ENCODE peak calls at places on chromosomes 3 and 15, in five cellular contexts. G, A, I, O and S are unnamed samples.

GRCh38 chr15:87967951-87968350 is 288.6 kb downstream of the NTRK3 start:
- DNase-seq in I (no peak), A (no peak), G (no peak), O (no peak), S (no peak)

GRCh38 chr3:62562017-62562416 is 188.7 kb upstream of the FEZF2 start:
- DNase-seq in O (no peak), A (no peak), I (no peak), G (no peak), S (peak; percentile 84)

GRCh38 chr3:124607163-124607562 is 123.1 kb upstream of the UMPS start:
- DNase-seq in I (no peak), O (no peak), A (no peak), G (no peak), S (peak; percentile 79)

GRCh38 chr15:42605281-42605744 is 29.9 kb downstream of the STARD9 start:
- DNase-seq in A (peak; percentile 16), I (no peak), O (no peak), G (no peak), S (peak; percentile 46)

GRCh38 chr3:143597774-143598652 is 250.3 kb downstream of the SLC9A9 start:
- DNase-seq in I (no peak), G (no peak), A (no peak), O (no peak), S (no peak)

GRCh38 chr15:38620108-38620507 is 55.5 kb upstream of the RASGRP1 start:
- DNase-seq in G (no peak), A (no peak), I (no peak), O (no peak), S (no peak)

GRCh38 chr3:149277338-149277813 is 55.7 kb upstream of the CP start:
- DNase-seq in G (no peak), I (no peak), O (peak; percentile 38), A (no peak), S (peak; percentile 64)

GRCh38 chr15:60917469-60918130 is 311.5 kb downstream of the RORA start:
- DNase-seq in G (no peak), O (peak; percentile 24), I (no peak), A (no peak), S (peak; percentile 51)

GRCh38 chr3:32257042-32257441 is 18.6 kb downstream of the CMTM8 start:
- DNase-seq in G (no peak), O (no peak), A (no peak), I (no peak), S (no peak)

GRCh38 chr3:108780235-108780634 is 23.0 kb upstream of the RETNLB start:
- DNase-seq in O (no peak), I (no peak), G (no peak), A (no peak), S (no peak)

GRCh38 chr3:100047455-100048141 is 66.7 kb downstream of the FILIP1L start:
- DNase-seq in I (peak; percentile 32), G (peak; percentile 9), O (peak; percentile 54), A (no peak), S (peak; percentile 86)

GRCh38 chr3:2589336-2589969 is 490.8 kb downstream of the CNTN4 start:
- DNase-seq in A (no peak), I (no peak), G (no peak), O (no peak), S (no peak)

GRCh38 chr3:110420158-110420641 is 651.4 kb upstream of the NECTIN3 start:
- DNase-seq in I (peak; percentile 64), A (no peak), G (no peak), O (no peak), S (peak; percentile 79)

GRCh38 chr3:27714692-27715453 is 7.2 kb downstream of the EOMES start:
- DNase-seq in I (no peak), A (no peak), O (peak; percentile 68), G (peak; percentile 88), S (peak; percentile 46)

GRCh38 chr3:73766599-73767378 is 142.0 kb upstream of the PDZRN3 start:
- DNase-seq in O (peak; percentile 38), I (no peak), A (peak; percentile 34), G (peak; percentile 25), S (peak; percentile 84)

GRCh38 chr3:73448761-73449290 is 175.9 kb downstream of the PDZRN3 start:
- DNase-seq in G (no peak), A (no peak), O (no peak), I (no peak), S (peak; percentile 20)

GRCh38 chr3:1611824-1612223 is 486.8 kb upstream of the CNTN4 start:
- DNase-seq in A (no peak), I (no peak), G (no peak), O (no peak), S (no peak)

GRCh38 chr3:129445472-129445871 is 5.4 kb downstream of the IFT122 start:
- DNase-seq in G (no peak), I (no peak), A (no peak), O (no peak), S (no peak)

GRCh38 chr15:99954361-99955180 is 221.3 kb upstream of the LYSMD4 start:
- DNase-seq in I (no peak), O (no peak), A (no peak), G (no peak), S (no peak)

GRCh38 chr3:45795509-45795881 is 841 bp downstream of the SLC6A20 start:
- DNase-seq in G (peak; percentile 49), I (no peak), O (no peak), A (no peak), S (peak; percentile 27)

GRCh38 chr3:161149529-161149928 is 44.4 kb upstream of the B3GALNT1 start:
- DNase-seq in I (no peak), G (no peak), O (no peak), A (peak; percentile 12), S (no peak)

GRCh38 chr15:69908060-69908459 is 189.7 kb downstream of the TLE3 start:
- DNase-seq in A (no peak), G (no peak), O (no peak), I (no peak), S (no peak)
- TF ChIP-seq EZH2phosphoT487 in A (no peak), G (no peak), O (no peak), I (no peak), S (no peak)

GRCh38 chr3:192818126-192818525 is 90.8 kb upstream of the FGF12 start:
- DNase-seq in I (no peak), A (no peak), G (no peak), O (no peak), S (peak; percentile 25)

GRCh38 chr3:192819001-192819569 is 91.7 kb upstream of the FGF12 start:
- DNase-seq in I (peak; percentile 59), A (no peak), O (peak; percentile 68), G (no peak), S (peak; percentile 88)

GRCh38 chr3:192817053-192817452 is 89.7 kb upstream of the FGF12 start:
- DNase-seq in I (no peak), O (no peak), A (no peak), G (no peak), S (peak; percentile 90)

GRCh38 chr3:192817506-192817905 is 90.2 kb upstream of the FGF12 start:
- DNase-seq in A (no peak), G (no peak), O (no peak), I (no peak), S (no peak)

DNA sequence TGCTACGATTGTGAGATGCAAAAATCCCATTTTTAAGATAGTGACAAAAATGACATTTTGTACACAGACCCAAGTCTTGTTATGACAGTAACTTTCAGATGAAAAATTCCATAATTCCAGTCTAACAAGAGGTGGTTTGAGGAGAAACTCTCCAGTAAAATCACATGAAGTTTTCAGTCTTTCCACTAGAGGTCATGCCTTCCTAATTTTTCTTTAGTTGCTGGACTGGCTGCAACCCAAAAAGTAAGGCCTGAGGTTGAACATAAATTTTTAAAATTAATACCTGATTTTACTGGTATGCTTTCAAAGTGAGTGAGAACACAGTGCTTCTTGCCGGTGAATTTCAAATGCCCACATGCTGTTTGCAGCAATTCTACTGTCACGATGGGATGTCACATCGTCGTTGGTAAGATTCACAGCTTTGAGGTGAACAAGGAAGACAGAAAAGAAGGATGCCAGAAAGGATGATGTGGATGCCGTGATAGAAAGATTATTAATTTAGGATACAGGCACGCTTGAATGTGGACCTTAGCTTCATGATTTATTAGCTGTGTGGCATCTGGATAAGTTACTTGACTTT is 89.0 kb upstream of the FGF12 start:
- DNase-seq in A (peak; percentile 41), O (peak; percentile 73), I (peak; percentile 33), G (peak; percentile 55), S (peak; percentile 77)
- H3K4me1 ChIP-seq in A (peaks cover 2% of the 10 kb centered on the region), O (peaks cover 35% of the 10 kb centered on the region), I (peaks cover 22% of the 10 kb centered on the region), G (peaks cover 7% of the 10 kb centered on the region), S (peaks cover 37% of the 10 kb centered on the region)

DNA sequence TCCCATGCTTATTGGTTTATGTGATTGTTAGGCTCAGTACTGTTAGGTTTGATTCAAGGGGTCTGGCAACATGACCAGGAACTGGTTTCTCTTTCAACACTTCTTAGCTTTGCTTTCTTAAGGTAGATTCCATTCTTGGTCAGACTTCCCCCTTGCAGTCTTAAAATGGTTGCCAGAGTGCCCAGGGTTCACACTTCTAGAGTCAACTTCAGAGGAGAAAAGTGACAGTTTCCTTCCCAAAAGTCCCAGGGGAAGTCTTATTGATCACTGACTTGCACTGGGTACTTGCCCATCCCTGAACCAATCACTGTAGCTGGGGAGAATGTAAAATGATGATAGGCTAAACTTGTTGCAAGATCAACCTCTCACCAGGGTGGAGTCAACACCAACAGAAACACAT is 14.1 kb downstream of the MGLL start:
- DNase-seq in G (no peak), A (no peak), O (no peak), I (no peak), S (no peak)
- H3K27ac ChIP-seq in G (no peak overlapping the region), A (no peak overlapping the region), O (no peak overlapping the region), I (no peak overlapping the region), S (no peak overlapping the region)

GRCh38 chr3:16482770-16483531 is 30.5 kb downstream of the RFTN1 start:
- DNase-seq in A (no peak), G (no peak), I (no peak), O (peak; percentile 40), S (no peak)
- TF ChIP-seq EZH2phosphoT487 in A (no peak), G (no peak), I (no peak), O (no peak), S (no peak)

DNA sequence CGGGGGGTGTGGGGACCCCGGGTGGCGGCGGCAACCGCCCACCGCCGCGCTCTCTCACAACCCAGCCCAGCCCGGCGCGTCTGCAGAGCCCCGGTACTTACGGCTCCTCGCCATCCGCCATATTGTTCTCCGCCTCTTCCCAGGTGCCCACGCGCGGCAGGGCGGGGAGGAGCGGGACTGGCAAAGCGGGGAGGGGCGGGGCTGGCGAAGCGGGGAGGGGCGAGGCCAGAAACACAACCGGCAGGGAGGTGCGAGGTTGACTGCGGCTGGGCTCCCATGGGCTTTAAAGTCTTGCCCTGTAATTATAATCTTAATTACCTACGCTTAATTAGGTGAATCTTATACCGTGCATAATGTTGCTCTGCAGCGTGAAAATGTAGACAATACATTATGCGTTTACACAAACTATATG is at the start of gene UBA3:
- DNase-seq in G (peak; percentile 95), O (peak; percentile 96), A (peak; percentile 93), I (peak; percentile 56), S (peak; percentile 96)
- H3K4me1 ChIP-seq in G (peaks cover 10% of the 10 kb centered on the region), O (peaks cover 37% of the 10 kb centered on the region), A (peaks cover 32% of the 10 kb centered on the region), I (peaks cover 45% of the 10 kb centered on the region), S (peaks cover 39% of the 10 kb centered on the region)

GRCh38 chr3:38147434-38147833 is 9.0 kb downstream of the MYD88 start:
- DNase-seq in A (no peak), G (no peak), O (no peak), I (no peak), S (no peak)
- H3K27ac ChIP-seq in A (no peak overlapping the region), G (no peak overlapping the region), O (no peak overlapping the region), I (no peak overlapping the region), S (no peak overlapping the region)

GRCh38 chr15:85667491-85668424 is 127.0 kb downstream of the KLHL25 start:
- DNase-seq in A (no peak), I (peak; percentile 48), G (no peak), O (peak; percentile 85), S (peak; percentile 98)
- TF ChIP-seq EZH2phosphoT487 in A (no peak), I (no peak), G (no peak), O (no peak), S (no peak)

GRCh38 chr15:35784745-35785144 is 238.8 kb upstream of the DPH6 start:
- DNase-seq in I (no peak), O (peak; percentile 8), A (no peak), G (no peak), S (no peak)
- H3K4me1 ChIP-seq in I (no peaks in the 10 kb centered on the region), O (no peaks in the 10 kb centered on the region), A (no peaks in the 10 kb centered on the region), G (peaks cover 7% of the 10 kb centered on the region), S (no peaks in the 10 kb centered on the region)

GRCh38 chr3:71497367-71497925 is 86.1 kb downstream of the FOXP1 start:
- DNase-seq in G (peak; percentile 26), A (no peak), O (no peak), I (no peak), S (no peak)
- H3K27ac ChIP-seq in G (peak overlapping the region; percentile 15), A (peak overlapping the region; percentile 91), O (peak overlapping the region; percentile 84), I (no peak overlapping the region), S (peak overlapping the region; percentile 88)